ENCODE peak calls at places on chromosome 22, in four cellular contexts. D, T, L and S are unnamed samples.
A peak's percentile ranks its signal among the peaks of the same experiment; 100 is the strongest.

GRCh38 chr22:32617883-32618282 is 143.3 kb downstream of the FBXO7 start:
- DNase-seq in D (no peak), T (no peak), L (no peak), S (no peak)

GRCh38 chr22:44026630-44027511 is 2.8 kb downstream of the PARVB start:
- DNase-seq in D (peak; percentile 24), T (peak; percentile 75), L (peak; percentile 70), S (peak; percentile 80)

GRCh38 chr22:38760477-38761201 is 4.8 kb upstream of the SUN2 start:
- DNase-seq in D (no peak), T (no peak), L (no peak), S (no peak)

GRCh38 chr22:41768420-41768819 is 32.1 kb upstream of the CCDC134 start:
- DNase-seq in D (no peak), T (no peak), L (no peak), S (no peak)

GRCh38 chr22:48897959-48898358 is 929.7 kb downstream of the BRD1 start:
- DNase-seq in D (no peak), T (no peak), L (no peak), S (no peak)

GRCh38 chr22:27991586-27992293 is 72.7 kb upstream of the PITPNB start:
- DNase-seq in D (no peak), T (no peak), L (no peak), S (peak; percentile 38)

GRCh38 chr22:39241632-39242388 is 3.0 kb downstream of the PDGFB start:
- DNase-seq in D (peak; percentile 34), T (no peak), L (peak; percentile 79), S (no peak)

GRCh38 chr22:24051568-24051967 is 40.5 kb downstream of the CABIN1 start:
- DNase-seq in D (no peak), T (no peak), L (no peak), S (no peak)

GRCh38 chr22:25509391-25509791 is 55.1 kb upstream of the GRK3 start:
- DNase-seq in D (peak; percentile 31), T (no peak), L (no peak), S (no peak)

GRCh38 chr22:39138357-39138997 is 14.0 kb downstream of the CBX7 start:
- DNase-seq in D (no peak), T (no peak), L (no peak), S (no peak)

GRCh38 chr22:24440718-24441405 is 13.5 kb downstream of the ADORA2A start:
- DNase-seq in D (no peak), T (no peak), L (peak; percentile 45), S (no peak)

GRCh38 chr22:41380993-41381328 is 781 bp upstream of the TEF start:
- DNase-seq in D (peak; percentile 82), T (peak; percentile 85), L (no peak), S (no peak)

GRCh38 chr22:24514241-24515024 is 19.3 kb downstream of the UPB1 start:
- DNase-seq in D (no peak), T (no peak), L (no peak), S (peak; percentile 93)

GRCh38 chr22:20979243-20979809 is 2.8 kb upstream of the LZTR1 start:
- DNase-seq in D (peak; percentile 69), T (peak; percentile 78), L (peak; percentile 79), S (peak; percentile 73)

GRCh38 chr22:37557321-37558001 is 2.8 kb upstream of the CDC42EP1 start:
- DNase-seq in D (peak; percentile 59), T (no peak), L (peak; percentile 20), S (peak; percentile 78)

GRCh38 chr22:20009018-20009482 is 7.6 kb downstream of the ARVCF start:
- DNase-seq in D (no peak), T (no peak), L (peak; percentile 52), S (no peak)

GRCh38 chr22:39471421-39472141 is 14.8 kb downstream of the MGAT3 start:
- DNase-seq in D (no peak), T (peak; percentile 48), L (no peak), S (no peak)

GRCh38 chr22:46519377-46519776 is 18.0 kb downstream of the CELSR1 start:
- DNase-seq in D (no peak), T (no peak), L (peak; percentile 40), S (no peak)

GRCh38 chr22:50438305-50439275 is 36.2 kb downstream of the SBF1 start:
- DNase-seq in D (no peak), T (no peak), L (peak; percentile 78), S (peak; percentile 23)

GRCh38 chr22:17436382-17436951 is 67.2 kb downstream of the CECR2 start:
- DNase-seq in D (no peak), T (no peak), L (no peak), S (no peak)

GRCh38 chr22:40431021-40431420 is 60.6 kb downstream of the SGSM3 start:
- DNase-seq in D (no peak), T (no peak), L (no peak), S (no peak)

GRCh38 chr22:23126165-23127054 is 15.4 kb downstream of the RSPH14 start:
- DNase-seq in D (no peak), T (no peak), L (no peak), S (no peak)

GRCh38 chr22:26573026-26573662 is 16.8 kb downstream of the TPST2 start:
- DNase-seq in D (no peak), T (peak; percentile 56), L (no peak), S (peak; percentile 72)

GRCh38 chr22:37112084-37112728 is 2.7 kb upstream of the TMPRSS6 start:
- DNase-seq in D (no peak), T (no peak), L (peak; percentile 44), S (peak; percentile 91)

GRCh38 chr22:25494774-25495173 is 69.7 kb upstream of the GRK3 start:
- DNase-seq in D (no peak), T (no peak), L (no peak), S (no peak)

GRCh38 chr22:19182472-19183157 is 4.1 kb upstream of the SLC25A1 start:
- DNase-seq in D (no peak), T (no peak), L (no peak), S (no peak)

GRCh38 chr22:45604239-45604711 is 67.4 kb upstream of the ATXN10 start:
- DNase-seq in D (no peak), T (no peak), L (no peak), S (no peak)

GRCh38 chr22:31162015-31162765 is 2.2 kb downstream of the RNF185 start:
- DNase-seq in D (peak; percentile 29), T (no peak), L (no peak), S (no peak)

GRCh38 chr22:26404851-26405357 is 24.2 kb upstream of the ASPHD2 start:
- DNase-seq in D (no peak), T (no peak), L (no peak), S (no peak)

GRCh38 chr22:31185056-31185455 is 25.1 kb downstream of the RNF185 start:
- DNase-seq in D (no peak), T (no peak), L (no peak), S (no peak)

GRCh38 chr22:25666308-25666707 is 75.7 kb upstream of the MYO18B start:
- DNase-seq in D (peak; percentile 28), T (peak; percentile 58), L (no peak), S (peak; percentile 51)

GRCh38 chr22:23223566-23224317 is 43.4 kb downstream of the BCR start:
- DNase-seq in D (no peak), T (no peak), L (peak; percentile 32), S (no peak)

GRCh38 chr22:25404556-25404922 is 159.9 kb upstream of the GRK3 start:
- DNase-seq in D (no peak), T (no peak), L (peak; percentile 82), S (no peak)

DNA sequence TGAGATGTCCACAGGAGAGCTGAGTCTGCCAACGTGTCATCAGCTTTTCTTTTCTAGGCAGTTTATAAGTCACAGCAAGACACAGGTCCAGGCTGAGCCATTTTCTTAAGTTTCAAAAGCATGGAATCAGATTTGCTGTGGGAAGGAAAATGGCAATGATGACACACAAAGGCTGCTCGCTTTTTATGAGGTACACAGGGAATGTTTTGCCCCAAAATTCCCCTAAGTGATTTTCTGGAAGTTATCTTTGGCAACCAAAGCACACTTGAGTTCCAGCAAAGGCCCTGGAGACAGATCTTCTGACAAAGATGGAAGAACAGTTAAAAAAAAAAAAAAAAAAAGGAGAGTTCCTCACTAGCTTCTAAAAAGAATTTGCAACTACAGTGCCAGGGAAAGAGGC is 260.9 kb downstream of the LARGE1 start:
- DNase-seq in D (no peak), T (no peak), L (no peak), S (no peak)
- TF ChIP-seq CTCF in D (no peak), T (no peak), L (no peak), S (no peak)

GRCh38 chr22:29306175-29306829 is at the start of gene GAS2L1:
- DNase-seq in D (peak; percentile 80), T (peak; percentile 77), L (peak; percentile 92), S (peak; percentile 89)

GRCh38 chr22:29306830-29307657 is 594 bp downstream of the GAS2L1 start:
- DNase-seq in D (peak; percentile 83), T (peak; percentile 73), L (peak; percentile 91), S (peak; percentile 85)

GRCh38 chr22:29308148-29308790 is 1.8 kb downstream of the GAS2L1 start:
- DNase-seq in D (peak; percentile 21), T (no peak), L (peak; percentile 82), S (no peak)

GRCh38 chr22:29307658-29308147 is 1.3 kb downstream of the GAS2L1 start:
- DNase-seq in D (no peak), T (no peak), L (no peak), S (no peak)

DNA sequence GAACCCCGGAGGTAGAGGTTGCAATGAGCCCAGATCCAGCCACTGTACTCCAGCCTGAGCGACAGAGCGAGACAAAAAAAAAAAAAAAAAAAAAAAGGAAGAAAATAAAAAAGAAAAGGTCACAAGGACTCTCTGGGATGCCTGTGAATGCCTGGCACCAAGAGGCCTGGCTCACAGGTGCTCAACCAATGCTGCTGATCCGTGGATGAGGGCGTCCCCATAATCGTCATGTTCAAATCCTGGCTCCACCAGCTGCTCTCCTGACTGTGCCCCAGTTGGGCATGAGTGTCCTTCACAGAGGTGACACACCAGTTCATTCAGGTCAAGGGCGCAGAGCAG is 645 bp upstream of the GAS2L1 start:
- DNase-seq in D (no peak), T (no peak), L (no peak), S (no peak)
- H3K4me3 ChIP-seq in D (no peak overlapping the region), T (no peak overlapping the region), L (peak overlapping the region; percentile 91), S (no peak overlapping the region)

GRCh38 chr22:47552024-47552423 is 789.6 kb downstream of the TBC1D22A start:
- DNase-seq in D (no peak), T (no peak), L (no peak), S (no peak)

GRCh38 chr22:47549741-47550340 is 787.4 kb downstream of the TBC1D22A start:
- DNase-seq in D (no peak), T (no peak), L (no peak), S (no peak)

GRCh38 chr22:47550524-47551437 is 788.3 kb downstream of the TBC1D22A start:
- DNase-seq in D (no peak), T (no peak), L (no peak), S (peak; percentile 23)

GRCh38 chr22:47552541-47553205 is 790.2 kb downstream of the TBC1D22A start:
- DNase-seq in D (no peak), T (no peak), L (no peak), S (no peak)

GRCh38 chr22:47551438-47551788 is 789.0 kb downstream of the TBC1D22A start:
- DNase-seq in D (no peak), T (no peak), L (no peak), S (no peak)
- H3K9me3 ChIP-seq in D (no peaks in the 10 kb centered on the region), T (no peaks in the 10 kb centered on the region), L (no peaks in the 10 kb centered on the region), S (no peaks in the 10 kb centered on the region)

DNA sequence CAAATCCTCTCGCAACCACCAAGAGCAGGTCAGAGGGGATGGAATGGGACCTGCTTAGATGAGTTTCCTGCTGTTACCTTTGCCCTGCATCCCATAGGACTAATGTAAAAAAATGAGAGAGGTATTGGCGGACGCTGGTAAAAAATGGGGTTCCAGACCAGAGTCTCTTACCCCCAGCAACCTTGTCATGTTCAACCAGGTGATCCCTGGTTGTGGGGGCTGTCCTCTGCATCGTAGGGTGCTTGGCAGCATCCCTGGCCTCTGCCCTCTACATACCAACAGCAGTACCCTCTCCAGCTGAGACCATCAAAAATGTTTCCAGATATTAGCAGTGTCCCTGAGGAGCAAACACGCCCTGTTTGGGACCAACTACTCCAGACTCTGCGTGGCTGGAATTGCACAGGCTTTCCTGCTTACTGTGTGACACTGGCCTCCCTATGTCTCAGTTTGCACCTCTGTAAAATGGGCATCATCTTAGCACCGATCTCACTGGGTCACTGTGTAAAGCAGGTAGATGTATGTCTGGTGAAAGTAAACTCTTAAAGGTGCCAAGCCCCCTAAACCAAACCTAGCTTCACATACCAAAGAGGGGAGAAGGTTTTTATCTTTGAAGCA is 1.5 kb downstream of the APOL6 start:
- DNase-seq in D (no peak), T (peak; percentile 15), L (no peak), S (peak; percentile 26)
- TF ChIP-seq CTCF in D (no peak), T (no peak), L (no peak), S (no peak)